ENCODE peak calls at places on chromosomes 13 and 19, in eight cellular contexts. D is CD8-positive, alpha-beta memory T cell; S is PC-3; B is substantia nigra; Z is adrenal gland; W is IMR-90; G is ascending aorta; Y is brain microvascular endothelial cell. H is an unnamed sample.

GRCh38 chr19:23002690-23003422 is at the start of gene ZNF728:
- DNase-seq in D (no peak), S (no peak), B (peak), Z (peak), W (no peak), G (peak), Y (no peak), H (no peak)

GRCh38 chr13:46339035-46339666 is 47.9 kb downstream of the RUBCNL start:
- DNase-seq in D (no peak), S (peak), B (no peak), Z (peak), W (peak), G (no peak), Y (peak), H (no peak)

GRCh38 chr19:18089726-18090125 is 3.0 kb upstream of the IL12RB1 start:
- DNase-seq in D (no peak), S (no peak), B (peak), Z (no peak), W (no peak), G (no peak), Y (no peak), H (no peak)

GRCh38 chr19:48588670-48589399 is 17.7 kb upstream of the SPACA4 start:
- DNase-seq in D (peak), S (peak), B (peak), Z (peak), W (peak), G (peak), Y (peak), H (peak)

GRCh38 chr13:91647361-91647970 is 249.0 kb downstream of the GPC5 start:
- DNase-seq in D (no peak), S (peak), B (no peak), Z (peak), W (peak), G (no peak), Y (no peak), H (peak)

GRCh38 chr13:98443329-98443728 is 133.6 kb downstream of the STK24 start:
- DNase-seq in D (no peak), S (peak), B (no peak), Z (peak), W (peak), G (no peak), Y (peak), H (peak)

GRCh38 chr19:42018503-42019193 is 24.6 kb upstream of the ATP1A3 start:
- DNase-seq in D (no peak), S (peak), B (no peak), Z (no peak), W (peak), G (no peak), Y (peak), H (no peak)

GRCh38 chr19:14434543-14435319 is 1.6 kb downstream of the PKN1 start:
- DNase-seq in D (peak), S (peak), B (no peak), Z (peak), W (peak), G (peak), Y (peak), H (peak)

GRCh38 chr19:5324947-5325346 is 15.7 kb downstream of the PTPRS start:
- DNase-seq in D (no peak), S (no peak), B (no peak), Z (no peak), W (no peak), G (no peak), Y (no peak), H (no peak)

GRCh38 chr19:3961007-3961406 is 9.9 kb downstream of the DAPK3 start:
- DNase-seq in D (no peak), S (no peak), B (no peak), Z (no peak), W (no peak), G (no peak), Y (no peak), H (no peak)

GRCh38 chr19:19409235-19410030 is 4.0 kb downstream of the GATAD2A start:
- DNase-seq in D (peak), S (peak), B (no peak), Z (no peak), W (no peak), G (no peak), Y (no peak), H (no peak)

GRCh38 chr13:78228211-78228610 is 309.6 kb upstream of the EDNRB start:
- DNase-seq in D (no peak), S (no peak), B (no peak), Z (no peak), W (no peak), G (no peak), Y (no peak), H (no peak)

GRCh38 chr19:14118165-14119051 is 846 bp upstream of the PRKACA start:
- DNase-seq in D (peak), S (no peak), B (peak), Z (peak), W (peak), G (peak), Y (peak), H (peak)

DNA sequence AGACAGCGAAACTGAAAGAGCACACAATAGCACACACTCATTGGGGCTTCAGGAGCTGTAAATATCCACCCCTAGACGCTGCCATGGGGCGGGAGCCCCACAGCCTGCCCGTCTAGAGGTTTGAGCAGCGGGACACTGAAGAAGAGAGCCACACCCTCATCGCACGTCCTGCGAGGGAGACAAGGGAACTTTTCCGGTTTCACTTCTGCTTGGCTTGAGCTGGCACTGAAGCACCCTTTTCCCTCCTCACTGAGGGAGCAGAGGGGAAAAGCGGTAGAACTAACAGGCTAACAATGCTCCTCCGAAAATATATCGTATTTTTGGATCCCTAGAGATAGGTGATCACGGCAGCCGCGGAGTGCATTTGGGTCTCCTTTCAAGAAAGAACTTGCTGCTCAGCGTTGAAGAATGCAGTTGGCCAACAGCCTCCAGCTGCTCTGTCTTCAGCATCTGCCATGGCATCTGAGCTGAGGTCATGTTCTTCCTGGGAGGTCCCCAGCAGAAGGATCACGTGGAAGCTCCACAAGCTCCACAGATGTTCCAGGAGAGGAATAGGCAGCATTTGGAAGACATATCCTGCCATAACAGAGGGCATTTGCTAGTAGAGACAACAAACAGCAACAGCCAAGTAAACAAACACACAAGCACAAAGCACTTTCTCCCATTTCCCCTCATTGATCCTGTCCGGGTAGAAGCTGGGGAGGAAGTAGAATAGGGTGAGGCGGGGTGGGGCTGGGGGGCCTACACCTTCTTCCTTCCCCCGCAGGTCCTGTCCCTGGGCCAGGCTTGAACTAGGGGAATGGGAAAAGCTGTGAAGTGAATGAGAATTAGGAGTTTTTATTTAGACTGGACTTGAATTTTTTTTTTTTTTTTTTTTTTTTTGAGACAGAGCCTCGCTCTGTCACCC is 44.8 kb upstream of the ALOX5AP start:
- DNase-seq in D (no peak), S (peak), B (peak), Z (peak), W (peak), G (peak), Y (peak), H (peak)
- H3K27ac ChIP-seq in D (no peak), S (no peak), B (peak), Z (peak), W (peak), G (peak), Y (peak), H (peak)

GRCh38 chr13:36520111-36520510 is 87.8 kb downstream of the CCNA1 start:
- DNase-seq in D (no peak), S (no peak), B (no peak), Z (no peak), W (no peak), G (no peak), Y (no peak), H (no peak)
- H3K27ac ChIP-seq in D (no peak), S (no peak), B (no peak), Z (no peak), W (no peak), G (no peak), Y (no peak), H (no peak)

GRCh38 chr13:60611523-60611922 is 214.5 kb downstream of the TDRD3 start:
- DNase-seq in D (no peak), S (no peak), B (no peak), Z (no peak), W (no peak), G (no peak), Y (no peak), H (no peak)
- H3K27ac ChIP-seq in D (no peak), S (no peak), B (no peak), Z (no peak), W (no peak), G (no peak), Y (no peak), H (no peak)

GRCh38 chr13:41054919-41055619 is 6.2 kb upstream of the WBP4 start:
- DNase-seq in D (no peak), S (no peak), B (no peak), Z (no peak), W (no peak), G (no peak), Y (no peak), H (no peak)
- H3K27ac ChIP-seq in D (no peak), S (peak), B (no peak), Z (peak), W (no peak), G (peak), Y (no peak), H (no peak)

GRCh38 chr13:40168425-40169155 is 497.9 kb downstream of the FOXO1 start:
- DNase-seq in D (no peak), S (no peak), B (no peak), Z (no peak), W (no peak), G (no peak), Y (no peak), H (no peak)
- H3K27ac ChIP-seq in D (no peak), S (no peak), B (no peak), Z (no peak), W (no peak), G (no peak), Y (no peak), H (no peak)